ENCODE peak calls at places on chromosomes 12 and 14, in ten cellular contexts. One of them, this sample, is unnamed.
A peak's percentile ranks its signal among the peaks of the same experiment; 100 is the strongest.

GRCh38 chr14:101380512-101380911 is 180.8 kb upstream of the DIO3 start:
- DNase-seq in uterus: no peak
- DNase-seq in GM19239: no peak
- DNase-seq in stimulated activated CD4-positive, alpha-beta T cell treated with anti-CD3 and anti-CD28 coated beads, Interleukin-12 subunit alpha, Interleukin-12 subunit beta, amount 100 ng/mL, for 4 hours: no peak
- DNase-seq in left ventricle myocardium superior: no peak
- DNase-seq in Kasumi-1: no peak
- DNase-seq in midbrain: no peak
- DNase-seq in HT-29: no peak
- DNase-seq in HuH-7.5: no peak
- DNase-seq in stimulated activated naive CD8-positive, alpha-beta T cell treated with anti-CD3 and anti-CD28 coated beads, Interleukin-15, Interleukin-2, amounts not matched to agents 100 U/mL and 50 U/mL, for 24 hours: no peak
- DNase-seq in this sample: no peak

GRCh38 chr12:89707992-89708792 is 446 bp downstream of the ATP2B1 start:
- DNase-seq in uterus: peak; percentile 34
- DNase-seq in GM19239: no peak
- DNase-seq in stimulated activated CD4-positive, alpha-beta T cell treated with anti-CD3 and anti-CD28 coated beads, Interleukin-12 subunit alpha, Interleukin-12 subunit beta, amount 100 ng/mL, for 4 hours: peak; percentile 42
- DNase-seq in left ventricle myocardium superior: peak; percentile 54
- DNase-seq in Kasumi-1: no peak
- DNase-seq in midbrain: no peak
- DNase-seq in HT-29: peak; percentile 46
- DNase-seq in HuH-7.5: peak; percentile 12
- DNase-seq in stimulated activated naive CD8-positive, alpha-beta T cell treated with anti-CD3 and anti-CD28 coated beads, Interleukin-15, Interleukin-2, amounts not matched to agents 100 U/mL and 50 U/mL, for 24 hours: peak; percentile 55
- DNase-seq in this sample: no peak

GRCh38 chr12:27966870-27967269 is 5.7 kb downstream of the PTHLH start:
- DNase-seq in uterus: no peak
- DNase-seq in GM19239: no peak
- DNase-seq in stimulated activated CD4-positive, alpha-beta T cell treated with anti-CD3 and anti-CD28 coated beads, Interleukin-12 subunit alpha, Interleukin-12 subunit beta, amount 100 ng/mL, for 4 hours: no peak
- DNase-seq in left ventricle myocardium superior: no peak
- DNase-seq in Kasumi-1: no peak
- DNase-seq in midbrain: no peak
- DNase-seq in HT-29: peak; percentile 83
- DNase-seq in HuH-7.5: peak; percentile 18
- DNase-seq in stimulated activated naive CD8-positive, alpha-beta T cell treated with anti-CD3 and anti-CD28 coated beads, Interleukin-15, Interleukin-2, amounts not matched to agents 100 U/mL and 50 U/mL, for 24 hours: no peak
- DNase-seq in this sample: no peak

GRCh38 chr12:78115889-78116288 is 285.2 kb downstream of the NAV3 start:
- DNase-seq in uterus: no peak
- DNase-seq in GM19239: no peak
- DNase-seq in stimulated activated CD4-positive, alpha-beta T cell treated with anti-CD3 and anti-CD28 coated beads, Interleukin-12 subunit alpha, Interleukin-12 subunit beta, amount 100 ng/mL, for 4 hours: no peak
- DNase-seq in left ventricle myocardium superior: no peak
- DNase-seq in Kasumi-1: no peak
- DNase-seq in midbrain: no peak
- DNase-seq in HT-29: no peak
- DNase-seq in HuH-7.5: no peak
- DNase-seq in stimulated activated naive CD8-positive, alpha-beta T cell treated with anti-CD3 and anti-CD28 coated beads, Interleukin-15, Interleukin-2, amounts not matched to agents 100 U/mL and 50 U/mL, for 24 hours: no peak
- DNase-seq in this sample: no peak

GRCh38 chr14:77812028-77812427 is 12.1 kb downstream of the ADCK1 start:
- DNase-seq in uterus: no peak
- DNase-seq in GM19239: no peak
- DNase-seq in stimulated activated CD4-positive, alpha-beta T cell treated with anti-CD3 and anti-CD28 coated beads, Interleukin-12 subunit alpha, Interleukin-12 subunit beta, amount 100 ng/mL, for 4 hours: no peak
- DNase-seq in left ventricle myocardium superior: no peak
- DNase-seq in Kasumi-1: no peak
- DNase-seq in midbrain: no peak
- DNase-seq in HT-29: no peak
- DNase-seq in HuH-7.5: no peak
- DNase-seq in stimulated activated naive CD8-positive, alpha-beta T cell treated with anti-CD3 and anti-CD28 coated beads, Interleukin-15, Interleukin-2, amounts not matched to agents 100 U/mL and 50 U/mL, for 24 hours: no peak
- DNase-seq in this sample: no peak

GRCh38 chr14:94572637-94573303 is 8.5 kb upstream of the SERPINA5 start:
- DNase-seq in uterus: no peak
- DNase-seq in GM19239: no peak
- DNase-seq in stimulated activated CD4-positive, alpha-beta T cell treated with anti-CD3 and anti-CD28 coated beads, Interleukin-12 subunit alpha, Interleukin-12 subunit beta, amount 100 ng/mL, for 4 hours: no peak
- DNase-seq in left ventricle myocardium superior: no peak
- DNase-seq in Kasumi-1: no peak
- DNase-seq in midbrain: no peak
- DNase-seq in HT-29: no peak
- DNase-seq in HuH-7.5: peak; percentile 40
- DNase-seq in stimulated activated naive CD8-positive, alpha-beta T cell treated with anti-CD3 and anti-CD28 coated beads, Interleukin-15, Interleukin-2, amounts not matched to agents 100 U/mL and 50 U/mL, for 24 hours: no peak
- DNase-seq in this sample: no peak

GRCh38 chr12:104136577-104136976 is 1.4 kb downstream of the NFYB start:
- DNase-seq in uterus: no peak
- DNase-seq in GM19239: no peak
- DNase-seq in stimulated activated CD4-positive, alpha-beta T cell treated with anti-CD3 and anti-CD28 coated beads, Interleukin-12 subunit alpha, Interleukin-12 subunit beta, amount 100 ng/mL, for 4 hours: no peak
- DNase-seq in left ventricle myocardium superior: no peak
- DNase-seq in Kasumi-1: no peak
- DNase-seq in midbrain: no peak
- DNase-seq in HT-29: peak; percentile 27
- DNase-seq in HuH-7.5: no peak
- DNase-seq in stimulated activated naive CD8-positive, alpha-beta T cell treated with anti-CD3 and anti-CD28 coated beads, Interleukin-15, Interleukin-2, amounts not matched to agents 100 U/mL and 50 U/mL, for 24 hours: no peak
- DNase-seq in this sample: peak; percentile 42

GRCh38 chr14:64970776-64971451 is 1.2 kb downstream of the RAB15 start:
- DNase-seq in uterus: no peak
- DNase-seq in GM19239: no peak
- DNase-seq in stimulated activated CD4-positive, alpha-beta T cell treated with anti-CD3 and anti-CD28 coated beads, Interleukin-12 subunit alpha, Interleukin-12 subunit beta, amount 100 ng/mL, for 4 hours: no peak
- DNase-seq in left ventricle myocardium superior: no peak
- DNase-seq in Kasumi-1: no peak
- DNase-seq in midbrain: no peak
- DNase-seq in HT-29: peak; percentile 30
- DNase-seq in HuH-7.5: no peak
- DNase-seq in stimulated activated naive CD8-positive, alpha-beta T cell treated with anti-CD3 and anti-CD28 coated beads, Interleukin-15, Interleukin-2, amounts not matched to agents 100 U/mL and 50 U/mL, for 24 hours: no peak
- DNase-seq in this sample: no peak

GRCh38 chr14:104302794-104303405 is 164.5 kb downstream of the KIF26A start:
- DNase-seq in uterus: no peak
- DNase-seq in GM19239: no peak
- DNase-seq in stimulated activated CD4-positive, alpha-beta T cell treated with anti-CD3 and anti-CD28 coated beads, Interleukin-12 subunit alpha, Interleukin-12 subunit beta, amount 100 ng/mL, for 4 hours: no peak
- DNase-seq in left ventricle myocardium superior: peak; percentile 11
- DNase-seq in Kasumi-1: no peak
- DNase-seq in midbrain: no peak
- DNase-seq in HT-29: no peak
- DNase-seq in HuH-7.5: no peak
- DNase-seq in stimulated activated naive CD8-positive, alpha-beta T cell treated with anti-CD3 and anti-CD28 coated beads, Interleukin-15, Interleukin-2, amounts not matched to agents 100 U/mL and 50 U/mL, for 24 hours: no peak
- DNase-seq in this sample: no peak

GRCh38 chr12:81520064-81520945 is 238.8 kb downstream of the PPFIA2 start:
- DNase-seq in uterus: no peak
- DNase-seq in GM19239: no peak
- DNase-seq in stimulated activated CD4-positive, alpha-beta T cell treated with anti-CD3 and anti-CD28 coated beads, Interleukin-12 subunit alpha, Interleukin-12 subunit beta, amount 100 ng/mL, for 4 hours: no peak
- DNase-seq in left ventricle myocardium superior: no peak
- DNase-seq in Kasumi-1: no peak
- DNase-seq in midbrain: no peak
- DNase-seq in HT-29: no peak
- DNase-seq in HuH-7.5: no peak
- DNase-seq in stimulated activated naive CD8-positive, alpha-beta T cell treated with anti-CD3 and anti-CD28 coated beads, Interleukin-15, Interleukin-2, amounts not matched to agents 100 U/mL and 50 U/mL, for 24 hours: no peak
- DNase-seq in this sample: no peak

GRCh38 chr12:113325938-113326337 is 9.0 kb downstream of the SLC8B1 start:
- DNase-seq in uterus: peak; percentile 48
- DNase-seq in GM19239: no peak
- DNase-seq in stimulated activated CD4-positive, alpha-beta T cell treated with anti-CD3 and anti-CD28 coated beads, Interleukin-12 subunit alpha, Interleukin-12 subunit beta, amount 100 ng/mL, for 4 hours: no peak
- DNase-seq in left ventricle myocardium superior: peak; percentile 76
- DNase-seq in Kasumi-1: no peak
- DNase-seq in midbrain: no peak
- DNase-seq in HT-29: no peak
- DNase-seq in HuH-7.5: no peak
- DNase-seq in stimulated activated naive CD8-positive, alpha-beta T cell treated with anti-CD3 and anti-CD28 coated beads, Interleukin-15, Interleukin-2, amounts not matched to agents 100 U/mL and 50 U/mL, for 24 hours: no peak
- DNase-seq in this sample: no peak

GRCh38 chr12:11801643-11802042 is 152.2 kb downstream of the ETV6 start:
- DNase-seq in uterus: no peak
- DNase-seq in GM19239: no peak
- DNase-seq in stimulated activated CD4-positive, alpha-beta T cell treated with anti-CD3 and anti-CD28 coated beads, Interleukin-12 subunit alpha, Interleukin-12 subunit beta, amount 100 ng/mL, for 4 hours: no peak
- DNase-seq in left ventricle myocardium superior: no peak
- DNase-seq in Kasumi-1: no peak
- DNase-seq in midbrain: no peak
- DNase-seq in HT-29: no peak
- DNase-seq in HuH-7.5: no peak
- DNase-seq in stimulated activated naive CD8-positive, alpha-beta T cell treated with anti-CD3 and anti-CD28 coated beads, Interleukin-15, Interleukin-2, amounts not matched to agents 100 U/mL and 50 U/mL, for 24 hours: no peak
- DNase-seq in this sample: no peak

GRCh38 chr12:67650528-67651379 is 2.2 kb downstream of the DYRK2 start:
- DNase-seq in uterus: no peak
- DNase-seq in GM19239: no peak
- DNase-seq in stimulated activated CD4-positive, alpha-beta T cell treated with anti-CD3 and anti-CD28 coated beads, Interleukin-12 subunit alpha, Interleukin-12 subunit beta, amount 100 ng/mL, for 4 hours: no peak
- DNase-seq in left ventricle myocardium superior: no peak
- DNase-seq in Kasumi-1: no peak
- DNase-seq in midbrain: no peak
- DNase-seq in HT-29: peak; percentile 55
- DNase-seq in HuH-7.5: no peak
- DNase-seq in stimulated activated naive CD8-positive, alpha-beta T cell treated with anti-CD3 and anti-CD28 coated beads, Interleukin-15, Interleukin-2, amounts not matched to agents 100 U/mL and 50 U/mL, for 24 hours: peak; percentile 19
- DNase-seq in this sample: no peak

GRCh38 chr14:74568896-74569295 is 43.1 kb downstream of the LTBP2 start:
- DNase-seq in uterus: no peak
- DNase-seq in GM19239: no peak
- DNase-seq in stimulated activated CD4-positive, alpha-beta T cell treated with anti-CD3 and anti-CD28 coated beads, Interleukin-12 subunit alpha, Interleukin-12 subunit beta, amount 100 ng/mL, for 4 hours: no peak
- DNase-seq in left ventricle myocardium superior: peak; percentile 67
- DNase-seq in Kasumi-1: no peak
- DNase-seq in midbrain: no peak
- DNase-seq in HT-29: no peak
- DNase-seq in HuH-7.5: no peak
- DNase-seq in stimulated activated naive CD8-positive, alpha-beta T cell treated with anti-CD3 and anti-CD28 coated beads, Interleukin-15, Interleukin-2, amounts not matched to agents 100 U/mL and 50 U/mL, for 24 hours: no peak
- DNase-seq in this sample: no peak

GRCh38 chr12:57216014-57216891 is at the start of gene NXPH4:
- DNase-seq in uterus: no peak
- DNase-seq in GM19239: peak; percentile 62
- DNase-seq in stimulated activated CD4-positive, alpha-beta T cell treated with anti-CD3 and anti-CD28 coated beads, Interleukin-12 subunit alpha, Interleukin-12 subunit beta, amount 100 ng/mL, for 4 hours: peak; percentile 69
- DNase-seq in left ventricle myocardium superior: peak; percentile 71
- DNase-seq in Kasumi-1: no peak
- DNase-seq in midbrain: no peak
- DNase-seq in HT-29: no peak
- DNase-seq in HuH-7.5: peak; percentile 88
- DNase-seq in stimulated activated naive CD8-positive, alpha-beta T cell treated with anti-CD3 and anti-CD28 coated beads, Interleukin-15, Interleukin-2, amounts not matched to agents 100 U/mL and 50 U/mL, for 24 hours: peak; percentile 61
- DNase-seq in this sample: no peak

GRCh38 chr14:103000291-103000921 is 56.9 kb downstream of the CDC42BPB start:
- DNase-seq in uterus: no peak
- DNase-seq in GM19239: no peak
- DNase-seq in stimulated activated CD4-positive, alpha-beta T cell treated with anti-CD3 and anti-CD28 coated beads, Interleukin-12 subunit alpha, Interleukin-12 subunit beta, amount 100 ng/mL, for 4 hours: no peak
- DNase-seq in left ventricle myocardium superior: no peak
- DNase-seq in Kasumi-1: no peak
- DNase-seq in midbrain: no peak
- DNase-seq in HT-29: no peak
- DNase-seq in HuH-7.5: no peak
- DNase-seq in stimulated activated naive CD8-positive, alpha-beta T cell treated with anti-CD3 and anti-CD28 coated beads, Interleukin-15, Interleukin-2, amounts not matched to agents 100 U/mL and 50 U/mL, for 24 hours: no peak
- DNase-seq in this sample: no peak

GRCh38 chr12:57210926-57211700 is 5.5 kb upstream of the NXPH4 start:
- DNase-seq in uterus: no peak
- DNase-seq in GM19239: no peak
- DNase-seq in stimulated activated CD4-positive, alpha-beta T cell treated with anti-CD3 and anti-CD28 coated beads, Interleukin-12 subunit alpha, Interleukin-12 subunit beta, amount 100 ng/mL, for 4 hours: no peak
- DNase-seq in left ventricle myocardium superior: peak; percentile 28
- DNase-seq in Kasumi-1: no peak
- DNase-seq in midbrain: no peak
- DNase-seq in HT-29: no peak
- DNase-seq in HuH-7.5: no peak
- DNase-seq in stimulated activated naive CD8-positive, alpha-beta T cell treated with anti-CD3 and anti-CD28 coated beads, Interleukin-15, Interleukin-2, amounts not matched to agents 100 U/mL and 50 U/mL, for 24 hours: no peak
- DNase-seq in this sample: no peak

GRCh38 chr14:23153891-23154796 is 29.3 kb downstream of the SLC7A8 start:
- DNase-seq in uterus: peak; percentile 97
- DNase-seq in GM19239: no peak
- DNase-seq in stimulated activated CD4-positive, alpha-beta T cell treated with anti-CD3 and anti-CD28 coated beads, Interleukin-12 subunit alpha, Interleukin-12 subunit beta, amount 100 ng/mL, for 4 hours: no peak
- DNase-seq in left ventricle myocardium superior: peak; percentile 95
- DNase-seq in Kasumi-1: no peak
- DNase-seq in midbrain: peak; percentile 56
- DNase-seq in HT-29: no peak
- DNase-seq in HuH-7.5: no peak
- DNase-seq in stimulated activated naive CD8-positive, alpha-beta T cell treated with anti-CD3 and anti-CD28 coated beads, Interleukin-15, Interleukin-2, amounts not matched to agents 100 U/mL and 50 U/mL, for 24 hours: no peak
- DNase-seq in this sample: peak; percentile 97

GRCh38 chr12:7158866-7159600 is 28.9 kb downstream of the CLSTN3 start:
- DNase-seq in uterus: no peak
- DNase-seq in GM19239: no peak
- DNase-seq in stimulated activated CD4-positive, alpha-beta T cell treated with anti-CD3 and anti-CD28 coated beads, Interleukin-12 subunit alpha, Interleukin-12 subunit beta, amount 100 ng/mL, for 4 hours: no peak
- DNase-seq in left ventricle myocardium superior: no peak
- DNase-seq in Kasumi-1: no peak
- DNase-seq in midbrain: no peak
- DNase-seq in HT-29: no peak
- DNase-seq in HuH-7.5: no peak
- DNase-seq in stimulated activated naive CD8-positive, alpha-beta T cell treated with anti-CD3 and anti-CD28 coated beads, Interleukin-15, Interleukin-2, amounts not matched to agents 100 U/mL and 50 U/mL, for 24 hours: no peak
- DNase-seq in this sample: no peak

GRCh38 chr14:65243766-65244442 is 141.6 kb upstream of the MAX start:
- DNase-seq in uterus: no peak
- DNase-seq in GM19239: peak; percentile 21
- DNase-seq in stimulated activated CD4-positive, alpha-beta T cell treated with anti-CD3 and anti-CD28 coated beads, Interleukin-12 subunit alpha, Interleukin-12 subunit beta, amount 100 ng/mL, for 4 hours: no peak
- DNase-seq in left ventricle myocardium superior: no peak
- DNase-seq in Kasumi-1: peak; percentile 22
- DNase-seq in midbrain: no peak
- DNase-seq in HT-29: no peak
- DNase-seq in HuH-7.5: no peak
- DNase-seq in stimulated activated naive CD8-positive, alpha-beta T cell treated with anti-CD3 and anti-CD28 coated beads, Interleukin-15, Interleukin-2, amounts not matched to agents 100 U/mL and 50 U/mL, for 24 hours: peak; percentile 23
- DNase-seq in this sample: peak; percentile 69

GRCh38 chr12:18942669-18943068 is 186.9 kb upstream of the PLEKHA5 start:
- DNase-seq in uterus: no peak
- DNase-seq in GM19239: no peak
- DNase-seq in stimulated activated CD4-positive, alpha-beta T cell treated with anti-CD3 and anti-CD28 coated beads, Interleukin-12 subunit alpha, Interleukin-12 subunit beta, amount 100 ng/mL, for 4 hours: no peak
- DNase-seq in left ventricle myocardium superior: no peak
- DNase-seq in Kasumi-1: no peak
- DNase-seq in midbrain: no peak
- DNase-seq in HT-29: no peak
- DNase-seq in HuH-7.5: no peak
- DNase-seq in stimulated activated naive CD8-positive, alpha-beta T cell treated with anti-CD3 and anti-CD28 coated beads, Interleukin-15, Interleukin-2, amounts not matched to agents 100 U/mL and 50 U/mL, for 24 hours: no peak
- DNase-seq in this sample: no peak

GRCh38 chr12:5473076-5473475 is 41.2 kb downstream of the NTF3 start:
- DNase-seq in uterus: no peak
- DNase-seq in GM19239: no peak
- DNase-seq in stimulated activated CD4-positive, alpha-beta T cell treated with anti-CD3 and anti-CD28 coated beads, Interleukin-12 subunit alpha, Interleukin-12 subunit beta, amount 100 ng/mL, for 4 hours: no peak
- DNase-seq in left ventricle myocardium superior: no peak
- DNase-seq in Kasumi-1: no peak
- DNase-seq in midbrain: no peak
- DNase-seq in HT-29: no peak
- DNase-seq in HuH-7.5: no peak
- DNase-seq in stimulated activated naive CD8-positive, alpha-beta T cell treated with anti-CD3 and anti-CD28 coated beads, Interleukin-15, Interleukin-2, amounts not matched to agents 100 U/mL and 50 U/mL, for 24 hours: no peak
- DNase-seq in this sample: no peak

GRCh38 chr12:72448089-72448488 is 175.9 kb downstream of the TRHDE start:
- DNase-seq in uterus: no peak
- DNase-seq in GM19239: no peak
- DNase-seq in stimulated activated CD4-positive, alpha-beta T cell treated with anti-CD3 and anti-CD28 coated beads, Interleukin-12 subunit alpha, Interleukin-12 subunit beta, amount 100 ng/mL, for 4 hours: no peak
- DNase-seq in left ventricle myocardium superior: no peak
- DNase-seq in Kasumi-1: no peak
- DNase-seq in midbrain: no peak
- DNase-seq in HT-29: no peak
- DNase-seq in HuH-7.5: no peak
- DNase-seq in stimulated activated naive CD8-positive, alpha-beta T cell treated with anti-CD3 and anti-CD28 coated beads, Interleukin-15, Interleukin-2, amounts not matched to agents 100 U/mL and 50 U/mL, for 24 hours: no peak
- DNase-seq in this sample: no peak